ENCODE peak calls at places on chromosomes 4 and X, in five cellular contexts. D, C, O, J and M are unnamed samples.
A peak's percentile ranks its signal among the peaks of the same experiment; 100 is the strongest.

GRCh38 chrX:11666180-11666579 is 460 bp upstream of the ARHGAP6 start:
- DNase-seq in O (peak; percentile 42), D (no peak), C (no peak), J (no peak), M (no peak)

GRCh38 chr4:56681158-56681848 is at the start of gene HOPX:
- DNase-seq in C (peak; percentile 18), D (no peak), O (no peak), J (peak; percentile 13), M (no peak)

GRCh38 chrX:133134282-133134681 is 37.4 kb upstream of the USP26 start:
- DNase-seq in O (no peak), C (no peak), D (no peak), J (no peak), M (no peak)

GRCh38 chr4:146439437-146439836 is 82.3 kb downstream of the SLC10A7 start:
- DNase-seq in C (no peak), J (no peak), O (no peak), D (no peak), M (no peak)

GRCh38 chr4:121989715-121990114 is 37.9 kb upstream of the TRPC3 start:
- DNase-seq in O (peak; percentile 58), D (no peak), J (no peak), C (no peak), M (no peak)

GRCh38 chr4:161522031-161522430 is 641.8 kb downstream of the FSTL5 start:
- DNase-seq in J (no peak), O (no peak), C (no peak), D (no peak), M (no peak)

GRCh38 chr4:108619372-108620100 is 840 bp upstream of the RPL34 start:
- DNase-seq in O (no peak), C (no peak), D (peak; percentile 8), J (no peak), M (no peak)

GRCh38 chrX:6456196-6456595 is 78.7 kb downstream of the VCX3A start:
- DNase-seq in D (no peak), J (no peak), C (no peak), O (no peak), M (no peak)

GRCh38 chr4:20987191-20987590 is 286.9 kb downstream of the PACRGL start:
- DNase-seq in C (no peak), O (no peak), D (no peak), J (no peak), M (no peak)

GRCh38 chr4:20982544-20982943 is 282.3 kb downstream of the PACRGL start:
- DNase-seq in C (no peak), D (no peak), O (no peak), J (no peak), M (no peak)

DNA sequence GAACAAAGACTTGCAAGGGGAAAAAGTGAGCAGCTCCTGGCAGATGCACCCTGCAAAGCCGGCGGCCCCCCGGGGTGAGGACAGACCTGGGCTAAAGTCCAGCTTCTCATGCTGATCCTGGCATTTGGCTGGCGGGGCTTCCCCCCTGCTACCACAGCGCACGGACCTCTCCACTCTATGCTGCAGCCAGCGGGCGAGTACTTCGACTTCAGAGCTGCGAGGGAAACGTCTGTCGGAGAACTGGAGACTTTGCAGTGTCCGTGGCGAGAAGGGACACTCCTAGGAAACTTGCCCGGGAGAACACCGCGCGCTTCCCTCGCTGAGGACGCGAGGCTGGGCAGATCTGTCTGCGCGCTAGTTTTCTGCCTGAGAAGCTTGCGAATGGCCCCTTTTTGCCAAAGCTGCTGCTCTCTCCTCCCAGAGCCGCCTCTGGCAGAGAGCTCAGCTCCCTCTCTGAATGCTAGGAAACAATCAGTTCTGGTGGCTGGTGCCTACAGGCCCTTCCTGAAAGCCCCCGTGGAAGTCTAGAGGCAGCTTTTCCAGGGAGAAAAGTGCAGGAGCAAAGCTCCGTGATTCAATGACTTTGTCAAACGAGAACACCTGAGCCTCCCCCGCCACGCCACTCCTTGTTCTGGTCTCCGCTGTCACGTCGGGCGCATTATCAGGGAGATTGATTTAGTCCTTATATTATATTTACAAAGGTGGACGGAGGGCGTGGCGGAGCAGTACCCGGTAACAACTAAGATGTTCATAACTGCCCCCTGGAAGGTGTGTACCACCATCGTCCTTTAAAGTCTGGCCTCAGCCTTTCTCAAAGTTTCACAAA is 284.0 kb downstream of the PACRGL start:
- DNase-seq in C (no peak), J (no peak), D (no peak), O (no peak), M (no peak)
- H3K4me1 ChIP-seq in C (no peaks in the 10 kb centered on the region), J (no peaks in the 10 kb centered on the region), D (no peaks in the 10 kb centered on the region), O (no peaks in the 10 kb centered on the region), M (no peaks in the 10 kb centered on the region)

DNA sequence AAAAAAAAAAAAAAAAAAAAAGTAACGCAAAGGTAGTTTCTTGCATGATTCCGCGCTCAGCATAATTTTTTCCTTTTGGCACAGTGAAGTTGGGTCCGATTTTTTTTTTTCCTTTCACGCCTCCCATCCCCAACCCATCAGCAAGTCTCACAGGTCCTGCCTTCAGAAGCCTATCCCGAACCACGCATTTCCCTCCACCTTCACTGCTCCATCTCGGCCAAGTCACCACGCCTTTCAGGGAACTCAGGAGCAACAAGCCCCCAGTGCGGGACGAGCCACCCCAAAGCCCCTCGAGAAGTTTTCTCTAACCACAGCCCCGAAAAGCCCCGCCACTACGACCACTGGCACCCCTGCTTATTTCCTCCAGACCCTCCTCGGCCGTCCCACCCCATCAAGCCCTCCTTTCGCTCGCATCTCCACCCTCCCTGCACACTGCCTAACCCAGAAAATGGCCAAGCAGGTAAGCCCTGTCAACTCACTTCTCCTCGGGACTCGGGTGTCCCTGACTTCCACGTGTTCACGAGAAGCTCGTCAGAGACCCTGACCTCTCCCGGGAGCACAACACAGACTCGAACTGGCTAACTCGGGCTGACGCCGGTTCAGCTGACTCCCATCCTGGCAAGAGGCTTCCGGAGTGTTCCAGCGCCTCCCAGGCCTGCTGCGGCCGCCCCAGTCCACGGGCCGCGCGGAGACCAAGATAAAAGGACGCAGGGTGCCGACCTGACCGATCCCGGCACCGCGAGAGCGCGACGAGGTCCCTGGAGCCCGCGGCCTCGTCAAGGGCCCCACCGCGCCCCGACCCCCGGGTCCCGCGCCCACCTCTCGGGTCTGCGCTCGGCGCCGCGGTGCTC is 839 bp downstream of the SLBP start:
- DNase-seq in C (peak; percentile 77), O (peak; percentile 74), J (no peak), D (no peak), M (peak; percentile 55)
- H3K4me1 ChIP-seq in C (peaks cover 39% of the 10 kb centered on the region), O (peaks cover 22% of the 10 kb centered on the region), J (peaks cover 11% of the 10 kb centered on the region), D (peaks cover 29% of the 10 kb centered on the region), M (peaks cover 25% of the 10 kb centered on the region)

GRCh38 chr4:128821151-128821550 is 11.7 kb downstream of the JADE1 start:
- DNase-seq in J (no peak), O (no peak), C (no peak), D (no peak), M (no peak)

GRCh38 chr4:128820631-128821119 is 11.2 kb downstream of the JADE1 start:
- DNase-seq in J (no peak), C (no peak), D (no peak), O (no peak), M (no peak)

GRCh38 chr4:128825226-128825625 is 15.7 kb downstream of the JADE1 start:
- DNase-seq in J (no peak), C (no peak), O (no peak), D (no peak), M (no peak)

GRCh38 chr4:128819082-128819742 is 9.7 kb downstream of the JADE1 start:
- DNase-seq in J (no peak), D (no peak), O (no peak), C (no peak), M (no peak)

GRCh38 chr4:128823025-128823661 is 13.6 kb downstream of the JADE1 start:
- DNase-seq in J (no peak), C (no peak), D (no peak), O (peak; percentile 85), M (no peak)
- H3K4me1 ChIP-seq in J (peaks cover 3% of the 10 kb centered on the region), C (peaks cover 74% of the 10 kb centered on the region), D (peaks cover 3% of the 10 kb centered on the region), O (peaks cover 84% of the 10 kb centered on the region), M (peaks cover 27% of the 10 kb centered on the region)

GRCh38 chr4:41177016-41177415 is 37.3 kb downstream of the APBB2 start:
- DNase-seq in D (no peak), O (peak; percentile 84), C (no peak), J (no peak), M (no peak)
- H3K4me1 ChIP-seq in D (no peaks in the 10 kb centered on the region), O (peaks cover 58% of the 10 kb centered on the region), C (peaks cover 44% of the 10 kb centered on the region), J (no peaks in the 10 kb centered on the region), M (peaks cover 36% of the 10 kb centered on the region)

GRCh38 chr4:171024720-171025303 is 788.4 kb upstream of the GALNTL6 start:
- DNase-seq in J (no peak), D (no peak), C (no peak), O (no peak), M (no peak)

GRCh38 chr4:171025323-171025722 is 787.9 kb upstream of the GALNTL6 start:
- DNase-seq in O (no peak), C (no peak), J (no peak), D (no peak), M (no peak)

GRCh38 chr4:171017596-171017995 is 795.6 kb upstream of the GALNTL6 start:
- DNase-seq in J (no peak), C (no peak), D (no peak), O (peak; percentile 29), M (no peak)

GRCh38 chr4:171025776-171026175 is 787.4 kb upstream of the GALNTL6 start:
- DNase-seq in D (no peak), C (no peak), O (no peak), J (no peak), M (no peak)

DNA sequence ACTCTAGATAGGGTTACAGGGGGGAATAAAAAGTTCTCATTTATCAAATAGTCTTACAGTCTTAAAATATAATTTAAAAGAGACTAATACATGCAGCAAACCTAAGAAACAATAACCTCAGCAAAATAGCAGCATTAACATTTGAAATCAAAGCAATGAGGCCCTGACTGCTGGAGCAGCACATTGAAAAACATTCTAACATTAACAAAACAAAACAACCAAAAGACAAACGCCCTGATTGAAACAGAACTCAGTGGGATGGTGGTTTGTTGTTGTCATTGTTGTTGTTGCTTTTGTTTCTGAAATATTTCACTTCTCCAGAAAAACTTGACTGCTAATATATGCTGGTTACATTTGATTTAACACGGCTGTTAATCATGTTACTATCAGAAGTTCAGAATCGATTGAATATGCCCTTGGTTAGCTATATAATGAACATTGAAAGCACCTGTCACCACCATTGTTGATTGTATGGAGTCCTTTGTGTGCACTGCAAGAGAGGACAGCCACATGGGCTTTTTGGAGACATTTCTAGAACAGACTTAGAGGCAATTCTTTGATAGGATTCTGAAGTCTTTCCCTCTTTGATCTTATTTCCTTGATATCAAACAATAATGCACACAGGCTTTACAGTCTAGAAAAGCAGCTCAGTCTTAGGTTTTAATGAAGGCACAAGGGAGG is 790.4 kb upstream of the GALNTL6 start:
- DNase-seq in J (no peak), O (no peak), D (no peak), C (no peak), M (no peak)
- H3K4me1 ChIP-seq in J (no peaks in the 10 kb centered on the region), O (no peaks in the 10 kb centered on the region), D (no peaks in the 10 kb centered on the region), C (no peaks in the 10 kb centered on the region), M (no peaks in the 10 kb centered on the region)